ENCODE peak calls at places on chromosomes 3 and 15, in eight cellular contexts. D is upper lobe of left lung, M is uterus, H is K562, T is IMR-90, X is tibial nerve, L is heart left ventricle, C is transverse colon. N is an unnamed sample.

GRCh38 chr15:34239151-34239761 is 14.4 kb downstream of the EMC4 start:
- DNase-seq in M (no peak), D (no peak), X (no peak), T (peak), H (peak), L (no peak), C (no peak), N (no peak)

GRCh38 chr3:37793889-37794591 is 67.6 kb upstream of the CTDSPL start:
- DNase-seq in X (no peak), M (no peak), H (no peak), L (no peak), T (no peak), D (no peak), C (no peak), N (no peak)

GRCh38 chr15:62858343-62858742 is 184.2 kb upstream of the TPM1 start:
- DNase-seq in X (no peak), H (no peak), M (no peak), L (no peak), C (no peak), T (no peak), D (no peak), N (no peak)

GRCh38 chr3:105473521-105474223 is 107.0 kb downstream of the ALCAM start:
- DNase-seq in H (no peak), T (peak), X (no peak), C (no peak), M (no peak), D (no peak), L (no peak), N (no peak)

GRCh38 chr3:73086071-73086494 is 24.6 kb downstream of the EBLN2 start:
- DNase-seq in T (peak), C (peak), H (peak), X (no peak), D (peak), M (peak), L (peak), N (no peak)

GRCh38 chr3:160200328-160200727 is 24.9 kb upstream of the C3orf80 start:
- DNase-seq in D (no peak), L (no peak), M (no peak), X (no peak), T (no peak), C (no peak), H (no peak), N (no peak)

GRCh38 chr3:97910931-97911351 is 61.3 kb downstream of the RIOX2 start:
- DNase-seq in L (no peak), H (peak), D (no peak), T (no peak), X (no peak), C (no peak), M (no peak), N (no peak)

GRCh38 chr3:8536106-8537052 is 34.8 kb downstream of the LMCD1 start:
- DNase-seq in M (no peak), H (no peak), D (no peak), L (no peak), C (no peak), X (no peak), T (peak), N (no peak)

GRCh38 chr15:45536951-45537350 is 14.4 kb upstream of the SLC30A4 start:
- DNase-seq in H (no peak), L (no peak), C (no peak), D (no peak), T (no peak), M (no peak), X (no peak), N (no peak)

GRCh38 chr3:149080011-149080698 is 6.2 kb downstream of the HLTF start:
- DNase-seq in L (no peak), H (no peak), M (no peak), C (no peak), D (no peak), T (peak), X (no peak), N (no peak)

GRCh38 chr3:132083583-132084372 is 49.0 kb upstream of the CPNE4 start:
- DNase-seq in L (no peak), D (no peak), T (no peak), X (no peak), M (no peak), C (no peak), H (no peak), N (no peak)

GRCh38 chr3:138494607-138494929 is 60.2 kb downstream of the ESYT3 start:
- DNase-seq in L (no peak), M (no peak), D (no peak), H (no peak), X (no peak), T (no peak), C (no peak), N (no peak)

GRCh38 chr15:58165661-58166060 is 27.5 kb downstream of the AQP9 start:
- DNase-seq in X (no peak), H (no peak), D (peak), C (no peak), L (peak), M (no peak), T (peak), N (no peak)

GRCh38 chr3:53938645-53939044 is 47.0 kb upstream of the SELENOK start:
- DNase-seq in C (peak), X (no peak), L (no peak), H (peak), D (no peak), T (peak), M (no peak), N (no peak)

GRCh38 chr3:129058441-129059194 is 2.0 kb upstream of the GP9 start:
- DNase-seq in M (no peak), D (no peak), L (no peak), T (no peak), X (no peak), H (no peak), C (peak), N (no peak)

GRCh38 chr3:78912217-78912616 is 855.6 kb downstream of the ROBO1 start:
- DNase-seq in T (no peak), X (no peak), M (no peak), L (no peak), D (no peak), C (no peak), H (no peak), N (no peak)

GRCh38 chr3:64674591-64675076 is 13.2 kb downstream of the ADAMTS9 start:
- DNase-seq in M (no peak), L (no peak), D (no peak), H (no peak), C (no peak), X (no peak), T (no peak), N (no peak)

GRCh38 chr3:12318758-12319621 is 30.1 kb downstream of the PPARG start:
- DNase-seq in D (no peak), M (no peak), L (no peak), C (no peak), X (no peak), T (no peak), H (no peak), N (no peak)

GRCh38 chr3:185537369-185537970 is 14.9 kb downstream of the LIPH start:
- DNase-seq in H (peak), D (peak), M (no peak), T (peak), X (peak), C (peak), L (peak), N (no peak)

GRCh38 chr15:80569656-80570055 is 125.5 kb upstream of the ABHD17C start:
- DNase-seq in H (no peak), X (no peak), T (no peak), L (no peak), M (no peak), C (no peak), D (no peak), N (no peak)

DNA sequence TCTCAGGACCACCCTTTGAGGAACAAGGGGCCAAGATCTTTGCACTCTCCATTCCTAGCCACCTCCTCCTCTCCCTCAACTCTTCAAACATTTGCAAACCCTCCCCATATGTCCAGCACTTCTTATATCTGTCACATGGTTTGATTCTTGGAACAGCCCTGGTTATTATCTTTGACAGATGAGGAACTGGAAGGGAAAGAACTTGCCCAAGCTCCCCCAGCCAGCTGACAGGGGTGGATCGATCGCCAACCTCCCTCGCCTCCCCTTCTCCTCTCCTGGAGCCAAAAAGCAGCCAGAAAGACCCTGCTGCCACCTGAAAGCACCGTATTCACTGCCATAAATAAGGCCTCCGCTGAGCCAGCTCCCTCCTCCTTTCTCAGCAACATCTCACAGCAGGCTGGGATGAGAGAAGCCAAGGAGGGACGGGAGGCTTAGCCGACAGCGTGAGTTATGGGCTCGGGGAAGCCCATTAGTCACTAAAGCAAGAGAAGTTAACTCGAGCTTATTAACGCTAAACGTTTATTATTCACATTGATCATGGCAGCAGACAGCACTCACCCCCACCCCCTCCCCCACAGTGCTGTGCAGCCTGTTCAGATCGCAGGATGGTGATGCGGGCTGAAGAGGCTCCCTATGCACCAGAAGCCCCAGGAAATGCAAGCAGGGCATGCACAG is 22.2 kb upstream of the FGD5 start:
- DNase-seq in C (no peak), D (peak), L (no peak), H (no peak), M (peak), X (no peak), T (no peak), N (no peak)
- TF ChIP-seq POLR2A in C (no peak), D (no peak), L (no peak), H (no peak), M (no peak), X (no peak), T (no peak), N (no peak)

GRCh38 chr3:9673082-9673481 is 23.8 kb downstream of the MTMR14 start:
- DNase-seq in T (no peak), H (no peak), C (no peak), L (no peak), X (no peak), M (no peak), D (no peak), N (no peak)
- TF ChIP-seq CTCF in T (no peak), H (no peak), C (no peak), L (no peak), X (no peak), M (no peak), D (no peak), N (no peak)

GRCh38 chr3:52056968-52057805 is 816 bp upstream of the DUSP7 start:
- DNase-seq in L (peak), C (peak), T (peak), X (peak), H (peak), M (peak), D (peak), N (peak)
- TF ChIP-seq POLR2A in L (no peak), C (peak), T (peak), X (peak), H (peak), M (peak), D (no peak), N (peak)

DNA sequence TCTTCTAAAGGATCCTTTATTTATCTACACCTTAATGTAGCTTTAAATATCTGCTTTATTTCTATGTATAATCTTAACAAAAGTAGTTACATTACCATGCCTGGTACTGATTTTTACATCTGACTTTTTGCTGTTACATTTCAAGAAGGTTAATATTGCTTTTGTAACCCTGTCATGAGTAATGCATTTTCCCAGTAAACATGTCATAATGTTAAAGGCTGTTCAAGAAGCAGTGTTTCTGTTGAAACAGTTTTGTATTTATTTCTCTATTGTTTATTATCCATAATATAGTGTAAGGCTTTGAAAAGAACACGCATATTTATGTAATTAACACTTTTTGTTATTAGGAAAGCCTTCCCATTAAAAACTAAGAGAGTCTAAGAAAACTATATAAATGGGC is 98.5 kb upstream of the SOX2 start:
- DNase-seq in L (no peak), H (no peak), M (no peak), C (no peak), X (no peak), T (no peak), D (no peak), N (no peak)
- TF ChIP-seq CTCF in L (no peak), H (no peak), M (no peak), C (no peak), X (no peak), T (no peak), D (no peak), N (no peak)

N was measured in vagina.